ENCODE peak calls at places on chromosomes 4 and X, in nine cellular contexts. B is neural progenitor cell; Q is lower leg skin; R is activated CD8-positive, alpha-beta T cell treated with anti-CD3 and anti-CD28 coated beads, Interleukin-2, amount 10 ng/mL, durations not matched to agents 7 days and 5 days; V is GM23248; Y is amygdala; W is heart right ventricle; T is immature natural killer cell; L is activated naive CD8-positive, alpha-beta T cell treated with anti-CD3 and anti-CD28 coated beads, Interleukin-2, amount 50 U/mL, for 24 hours. O is an unnamed sample.
A peak's percentile ranks its signal among the peaks of the same experiment; 100 is the strongest.

GRCh38 chr4:131430302-131430701 is 1718.8 kb upstream of the PCDH10 start:
- DNase-seq in Q (no peak), T (no peak), R (no peak), Y (no peak), V (no peak), W (no peak), B (no peak), L (no peak), O (no peak)

GRCh38 chr4:21136231-21136630 is 436.0 kb downstream of the PACRGL start:
- DNase-seq in W (no peak), V (no peak), Q (no peak), T (no peak), B (no peak), Y (no peak), L (no peak), R (no peak), O (no peak)

GRCh38 chr4:107380190-107380589 is 339.8 kb downstream of the PAPSS1 start:
- DNase-seq in L (no peak), R (no peak), B (no peak), V (no peak), Y (no peak), T (no peak), Q (no peak), W (no peak), O (no peak)

GRCh38 chr4:156594619-156595018 is 377.0 kb downstream of the PDGFC start:
- DNase-seq in Q (peak; percentile 33), V (no peak), W (peak; percentile 35), Y (peak; percentile 45), R (no peak), T (no peak), L (no peak), B (no peak), O (no peak)

GRCh38 chr4:42965326-42965725 is 72.8 kb downstream of the GRXCR1 start:
- DNase-seq in B (no peak), R (no peak), V (no peak), W (no peak), T (no peak), Y (peak; percentile 12), L (no peak), Q (no peak), O (no peak)

GRCh38 chrX:111568356-111568755 is 56.9 kb downstream of the SERTM2 start:
- DNase-seq in L (no peak), B (peak; percentile 59), W (no peak), Q (no peak), R (no peak), V (peak; percentile 21), Y (no peak), T (no peak), O (no peak)

GRCh38 chr4:1842993-1843448 is 12.9 kb downstream of the LETM1 start:
- DNase-seq in V (peak; percentile 95), T (no peak), B (no peak), Y (no peak), Q (no peak), W (peak; percentile 44), R (no peak), L (no peak), O (no peak)

GRCh38 chr4:118076958-118077766 is 42.9 kb downstream of the NDST3 start:
- DNase-seq in T (no peak), Q (no peak), W (no peak), Y (no peak), R (peak; percentile 37), V (peak; percentile 57), L (peak; percentile 14), B (peak; percentile 52), O (no peak)

GRCh38 chr4:151316645-151317044 is 8.8 kb downstream of the SH3D19 start:
- DNase-seq in V (no peak), L (no peak), R (no peak), Q (no peak), Y (no peak), B (no peak), T (no peak), W (no peak), O (no peak)

GRCh38 chr4:6263541-6264540 is 5.8 kb upstream of the WFS1 start:
- DNase-seq in W (peak; percentile 51), R (peak; percentile 45), V (peak; percentile 64), B (peak; percentile 67), Q (no peak), L (no peak), Y (no peak), T (peak; percentile 17), O (no peak)

GRCh38 chrX:295136-295535 is 14.0 kb downstream of the PLCXD1 start:
- DNase-seq in Q (no peak), Y (no peak), L (no peak), R (no peak), T (no peak), B (no peak), V (no peak), W (no peak), O (no peak)

GRCh38 chr4:144646523-144647094 is 653 bp downstream of the HHIP start:
- DNase-seq in T (no peak), R (no peak), Q (no peak), B (peak; percentile 58), W (no peak), Y (peak; percentile 52), L (peak; percentile 10), V (peak; percentile 33), O (no peak)

GRCh38 chrX:5775985-5776384 is 452.7 kb downstream of the NLGN4X start:
- DNase-seq in W (no peak), Q (no peak), L (no peak), V (no peak), Y (no peak), B (no peak), R (no peak), T (no peak), O (no peak)

GRCh38 chrX:104098151-104098808 is 14.0 kb upstream of the ZCCHC18 start:
- DNase-seq in T (peak; percentile 64), Y (peak; percentile 59), Q (peak; percentile 24), V (peak; percentile 62), R (peak; percentile 63), B (peak; percentile 71), W (no peak), L (peak; percentile 48), O (peak; percentile 15)

GRCh38 chr4:136939781-136940180 is 592.5 kb downstream of the PCDH18 start:
- DNase-seq in R (no peak), L (no peak), T (no peak), V (peak; percentile 7), W (no peak), Q (no peak), Y (no peak), B (no peak), O (no peak)

GRCh38 chrX:13283968-13284914 is 35.6 kb downstream of the ATXN3L start:
- DNase-seq in V (peak; percentile 80), Q (peak; percentile 17), R (no peak), W (no peak), Y (peak; percentile 5), T (no peak), B (peak; percentile 75), L (no peak), O (no peak)

GRCh38 chr4:75777589-75777988 is 53.2 kb downstream of the USO1 start:
- DNase-seq in R (no peak), T (no peak), V (no peak), L (no peak), Q (no peak), B (no peak), Y (no peak), W (no peak), O (no peak)

GRCh38 chrX:7083468-7084396 is 63.8 kb upstream of the STS start:
- DNase-seq in R (peak; percentile 70), Y (no peak), W (no peak), V (peak; percentile 84), T (peak; percentile 71), Q (no peak), B (no peak), L (peak; percentile 34), O (peak; percentile 36)

GRCh38 chr4:184441461-184442392 is 32.6 kb downstream of the IRF2 start:
- DNase-seq in Q (no peak), W (no peak), R (no peak), B (no peak), T (no peak), Y (peak; percentile 53), L (no peak), V (peak; percentile 46), O (no peak)

GRCh38 chr4:54669831-54670230 is 12.1 kb downstream of the KIT start:
- DNase-seq in W (no peak), L (no peak), R (no peak), T (no peak), V (no peak), B (peak; percentile 28), Y (no peak), Q (no peak), O (no peak)

O was measured in activated T-helper 1 cell treated with Interleukin-2 at 50 U/mL for 16 hours.